ENCODE peak calls at places on chromosomes 13 and 19, in six cellular contexts. One of them, this sample, is unnamed.

GRCh38 chr19:42207767-42208259 is 9.7 kb downstream of the DEDD2 start:
- DNase-seq in NCI-H1105: no peak
- DNase-seq in activated T-cell treated with anti-CD3 and anti-CD28 coated beads, Interleukin-2, amount 50 U/mL, for 72 hours: no peak
- DNase-seq in mesenteric fat pad: no peak
- DNase-seq in tibial nerve: no peak
- DNase-seq in ACHN: peak; percentile 69
- DNase-seq in this sample: no peak

GRCh38 chr19:45547965-45548609 is 36.5 kb downstream of the OPA3 start:
- DNase-seq in NCI-H1105: no peak
- DNase-seq in mesenteric fat pad: no peak
- DNase-seq in ACHN: peak; percentile 39
- DNase-seq in tibial nerve: no peak
- DNase-seq in activated T-cell treated with anti-CD3 and anti-CD28 coated beads, Interleukin-2, amount 50 U/mL, for 72 hours: no peak
- DNase-seq in this sample: no peak

GRCh38 chr13:109779074-109779473 is 7.3 kb downstream of the IRS2 start:
- DNase-seq in ACHN: no peak
- DNase-seq in NCI-H1105: no peak
- DNase-seq in activated T-cell treated with anti-CD3 and anti-CD28 coated beads, Interleukin-2, amount 50 U/mL, for 72 hours: no peak
- DNase-seq in mesenteric fat pad: no peak
- DNase-seq in tibial nerve: no peak
- DNase-seq in this sample: no peak

GRCh38 chr19:41296323-41296935 is 13.5 kb upstream of the CCDC97 start:
- DNase-seq in tibial nerve: no peak
- DNase-seq in ACHN: no peak
- DNase-seq in NCI-H1105: no peak
- DNase-seq in mesenteric fat pad: no peak
- DNase-seq in activated T-cell treated with anti-CD3 and anti-CD28 coated beads, Interleukin-2, amount 50 U/mL, for 72 hours: no peak
- DNase-seq in this sample: peak; percentile 13

GRCh38 chr19:47429140-47429793 is 9.9 kb upstream of the MEIS3 start:
- DNase-seq in ACHN: no peak
- DNase-seq in NCI-H1105: no peak
- DNase-seq in activated T-cell treated with anti-CD3 and anti-CD28 coated beads, Interleukin-2, amount 50 U/mL, for 72 hours: no peak
- DNase-seq in tibial nerve: no peak
- DNase-seq in mesenteric fat pad: no peak
- DNase-seq in this sample: no peak

GRCh38 chr19:53980553-53981407 is 10.7 kb upstream of the CACNG6 start:
- DNase-seq in NCI-H1105: no peak
- DNase-seq in activated T-cell treated with anti-CD3 and anti-CD28 coated beads, Interleukin-2, amount 50 U/mL, for 72 hours: no peak
- DNase-seq in ACHN: no peak
- DNase-seq in mesenteric fat pad: no peak
- DNase-seq in tibial nerve: no peak
- DNase-seq in this sample: no peak

GRCh38 chr19:53631949-53632407 is at the start of gene DPRX:
- DNase-seq in mesenteric fat pad: no peak
- DNase-seq in activated T-cell treated with anti-CD3 and anti-CD28 coated beads, Interleukin-2, amount 50 U/mL, for 72 hours: no peak
- DNase-seq in tibial nerve: no peak
- DNase-seq in ACHN: no peak
- DNase-seq in NCI-H1105: no peak
- DNase-seq in this sample: no peak

GRCh38 chr13:38564751-38565150 is 122.1 kb upstream of the FREM2 start:
- DNase-seq in NCI-H1105: peak; percentile 4
- DNase-seq in tibial nerve: no peak
- DNase-seq in mesenteric fat pad: no peak
- DNase-seq in ACHN: no peak
- DNase-seq in activated T-cell treated with anti-CD3 and anti-CD28 coated beads, Interleukin-2, amount 50 U/mL, for 72 hours: no peak
- DNase-seq in this sample: no peak

GRCh38 chr13:40580566-40581276 is 85.7 kb downstream of the FOXO1 start:
- DNase-seq in activated T-cell treated with anti-CD3 and anti-CD28 coated beads, Interleukin-2, amount 50 U/mL, for 72 hours: no peak
- DNase-seq in tibial nerve: no peak
- DNase-seq in NCI-H1105: no peak
- DNase-seq in ACHN: no peak
- DNase-seq in mesenteric fat pad: no peak
- DNase-seq in this sample: no peak

GRCh38 chr19:10554760-10555612 is 10.8 kb downstream of the KRI1 start:
- DNase-seq in mesenteric fat pad: no peak
- DNase-seq in ACHN: no peak
- DNase-seq in tibial nerve: no peak
- DNase-seq in NCI-H1105: no peak
- DNase-seq in activated T-cell treated with anti-CD3 and anti-CD28 coated beads, Interleukin-2, amount 50 U/mL, for 72 hours: no peak
- DNase-seq in this sample: no peak

GRCh38 chr19:17719730-17720486 is 628 bp downstream of the MAP1S start:
- DNase-seq in ACHN: no peak
- DNase-seq in mesenteric fat pad: no peak
- DNase-seq in activated T-cell treated with anti-CD3 and anti-CD28 coated beads, Interleukin-2, amount 50 U/mL, for 72 hours: peak; percentile 41
- DNase-seq in NCI-H1105: peak; percentile 62
- DNase-seq in tibial nerve: no peak
- DNase-seq in this sample: no peak

GRCh38 chr19:53652476-53652875 is 20.7 kb downstream of the DPRX start:
- DNase-seq in ACHN: no peak
- DNase-seq in mesenteric fat pad: no peak
- DNase-seq in NCI-H1105: no peak
- DNase-seq in tibial nerve: no peak
- DNase-seq in activated T-cell treated with anti-CD3 and anti-CD28 coated beads, Interleukin-2, amount 50 U/mL, for 72 hours: no peak
- DNase-seq in this sample: no peak

GRCh38 chr19:48900477-48901452 is 653 bp downstream of the NUCB1 start:
- DNase-seq in ACHN: peak; percentile 23
- DNase-seq in NCI-H1105: no peak
- DNase-seq in activated T-cell treated with anti-CD3 and anti-CD28 coated beads, Interleukin-2, amount 50 U/mL, for 72 hours: no peak
- DNase-seq in mesenteric fat pad: no peak
- DNase-seq in tibial nerve: no peak
- DNase-seq in this sample: no peak

GRCh38 chr19:12833747-12834417 is 497 bp downstream of the RTBDN start:
- DNase-seq in activated T-cell treated with anti-CD3 and anti-CD28 coated beads, Interleukin-2, amount 50 U/mL, for 72 hours: peak; percentile 44
- DNase-seq in ACHN: peak; percentile 30
- DNase-seq in tibial nerve: no peak
- DNase-seq in NCI-H1105: peak; percentile 78
- DNase-seq in mesenteric fat pad: no peak
- DNase-seq in this sample: no peak

GRCh38 chr13:85520445-85520844 is 278.8 kb downstream of the SLITRK6 start:
- DNase-seq in activated T-cell treated with anti-CD3 and anti-CD28 coated beads, Interleukin-2, amount 50 U/mL, for 72 hours: no peak
- DNase-seq in mesenteric fat pad: no peak
- DNase-seq in tibial nerve: no peak
- DNase-seq in NCI-H1105: no peak
- DNase-seq in ACHN: no peak
- DNase-seq in this sample: no peak

GRCh38 chr19:13154911-13155471 is 4.8 kb downstream of the IER2 start:
- DNase-seq in NCI-H1105: peak; percentile 85
- DNase-seq in ACHN: peak; percentile 61
- DNase-seq in tibial nerve: peak; percentile 43
- DNase-seq in mesenteric fat pad: no peak
- DNase-seq in activated T-cell treated with anti-CD3 and anti-CD28 coated beads, Interleukin-2, amount 50 U/mL, for 72 hours: peak; percentile 87
- DNase-seq in this sample: no peak

GRCh38 chr19:21604351-21604926 is 99.0 kb downstream of the ZNF429 start:
- DNase-seq in mesenteric fat pad: no peak
- DNase-seq in ACHN: peak; percentile 25
- DNase-seq in NCI-H1105: no peak
- DNase-seq in tibial nerve: no peak
- DNase-seq in activated T-cell treated with anti-CD3 and anti-CD28 coated beads, Interleukin-2, amount 50 U/mL, for 72 hours: no peak
- DNase-seq in this sample: peak; percentile 27

GRCh38 chr13:29918845-29919244 is 68.4 kb upstream of the UBL3 start:
- DNase-seq in tibial nerve: no peak
- DNase-seq in ACHN: no peak
- DNase-seq in activated T-cell treated with anti-CD3 and anti-CD28 coated beads, Interleukin-2, amount 50 U/mL, for 72 hours: no peak
- DNase-seq in NCI-H1105: no peak
- DNase-seq in mesenteric fat pad: no peak
- DNase-seq in this sample: no peak

GRCh38 chr13:111610077-111610476 is 289.6 kb downstream of the TEX29 start:
- DNase-seq in tibial nerve: no peak
- DNase-seq in ACHN: no peak
- DNase-seq in mesenteric fat pad: no peak
- DNase-seq in NCI-H1105: no peak
- DNase-seq in activated T-cell treated with anti-CD3 and anti-CD28 coated beads, Interleukin-2, amount 50 U/mL, for 72 hours: no peak
- DNase-seq in this sample: peak; percentile 55

GRCh38 chr19:24140099-24140498 is 53.1 kb downstream of the ZNF254 start:
- DNase-seq in tibial nerve: no peak
- DNase-seq in activated T-cell treated with anti-CD3 and anti-CD28 coated beads, Interleukin-2, amount 50 U/mL, for 72 hours: no peak
- DNase-seq in ACHN: no peak
- DNase-seq in mesenteric fat pad: no peak
- DNase-seq in NCI-H1105: no peak
- DNase-seq in this sample: peak; percentile 61

GRCh38 chr19:12937243-12938053 is 961 bp upstream of the CALR start:
- DNase-seq in activated T-cell treated with anti-CD3 and anti-CD28 coated beads, Interleukin-2, amount 50 U/mL, for 72 hours: no peak
- DNase-seq in tibial nerve: peak; percentile 59
- DNase-seq in ACHN: peak; percentile 74
- DNase-seq in mesenteric fat pad: no peak
- DNase-seq in NCI-H1105: no peak
- DNase-seq in this sample: peak; percentile 63

GRCh38 chr19:49210108-49210900 is 52.7 kb downstream of the TRPM4 start:
- DNase-seq in mesenteric fat pad: no peak
- DNase-seq in tibial nerve: peak; percentile 23
- DNase-seq in ACHN: no peak
- DNase-seq in activated T-cell treated with anti-CD3 and anti-CD28 coated beads, Interleukin-2, amount 50 U/mL, for 72 hours: peak; percentile 56
- DNase-seq in NCI-H1105: no peak
- DNase-seq in this sample: no peak

GRCh38 chr13:25165664-25166063 is 6.4 kb downstream of the AMER2 start:
- DNase-seq in ACHN: no peak
- DNase-seq in tibial nerve: no peak
- DNase-seq in activated T-cell treated with anti-CD3 and anti-CD28 coated beads, Interleukin-2, amount 50 U/mL, for 72 hours: no peak
- DNase-seq in NCI-H1105: no peak
- DNase-seq in mesenteric fat pad: no peak
- DNase-seq in this sample: no peak

GRCh38 chr13:50847501-50847900 is 4.0 kb upstream of the DLEU7 start:
- DNase-seq in tibial nerve: no peak
- DNase-seq in ACHN: no peak
- DNase-seq in NCI-H1105: no peak
- DNase-seq in mesenteric fat pad: no peak
- DNase-seq in activated T-cell treated with anti-CD3 and anti-CD28 coated beads, Interleukin-2, amount 50 U/mL, for 72 hours: no peak
- DNase-seq in this sample: no peak

GRCh38 chr19:30371960-30372824 is at the start of gene ZNF536:
- DNase-seq in activated T-cell treated with anti-CD3 and anti-CD28 coated beads, Interleukin-2, amount 50 U/mL, for 72 hours: no peak
- DNase-seq in NCI-H1105: no peak
- DNase-seq in tibial nerve: no peak
- DNase-seq in mesenteric fat pad: peak; percentile 62
- DNase-seq in ACHN: no peak
- DNase-seq in this sample: no peak

GRCh38 chr19:48461982-48462655 is 6.7 kb downstream of the KCNJ14 start:
- DNase-seq in NCI-H1105: no peak
- DNase-seq in mesenteric fat pad: no peak
- DNase-seq in ACHN: no peak
- DNase-seq in activated T-cell treated with anti-CD3 and anti-CD28 coated beads, Interleukin-2, amount 50 U/mL, for 72 hours: no peak
- DNase-seq in tibial nerve: no peak
- DNase-seq in this sample: no peak

GRCh38 chr13:32224916-32225315 is 90.2 kb downstream of the ZAR1L start:
- DNase-seq in activated T-cell treated with anti-CD3 and anti-CD28 coated beads, Interleukin-2, amount 50 U/mL, for 72 hours: no peak
- DNase-seq in NCI-H1105: no peak
- DNase-seq in ACHN: no peak
- DNase-seq in mesenteric fat pad: no peak
- DNase-seq in tibial nerve: no peak
- DNase-seq in this sample: no peak

GRCh38 chr19:3986260-3987041 is 1.2 kb upstream of the EEF2 start:
- DNase-seq in activated T-cell treated with anti-CD3 and anti-CD28 coated beads, Interleukin-2, amount 50 U/mL, for 72 hours: peak; percentile 66
- DNase-seq in tibial nerve: peak; percentile 56
- DNase-seq in NCI-H1105: peak; percentile 72
- DNase-seq in ACHN: peak; percentile 80
- DNase-seq in mesenteric fat pad: no peak
- DNase-seq in this sample: peak; percentile 85

GRCh38 chr19:2867025-2867991 is at the start of gene ZNF556:
- DNase-seq in tibial nerve: peak; percentile 9
- DNase-seq in NCI-H1105: no peak
- DNase-seq in ACHN: no peak
- DNase-seq in activated T-cell treated with anti-CD3 and anti-CD28 coated beads, Interleukin-2, amount 50 U/mL, for 72 hours: no peak
- DNase-seq in mesenteric fat pad: no peak
- DNase-seq in this sample: peak; percentile 98

GRCh38 chr19:58450836-58451357 is 525 bp upstream of the ZNF324B start:
- DNase-seq in activated T-cell treated with anti-CD3 and anti-CD28 coated beads, Interleukin-2, amount 50 U/mL, for 72 hours: no peak
- DNase-seq in ACHN: no peak
- DNase-seq in tibial nerve: peak; percentile 23
- DNase-seq in NCI-H1105: no peak
- DNase-seq in mesenteric fat pad: no peak
- DNase-seq in this sample: no peak

This sample was measured in NCI-H2029 treated with DMSO at 0.1 percent for 48 hours.